ENCODE peak calls at places on chromosomes 3 and 15, in six cellular contexts. One of them, this sample, is unnamed.

GRCh38 chr3:173584093-173584833 is 186.7 kb downstream of the NLGN1 start:
- DNase-seq in tibial nerve: no peak
- DNase-seq in IMR-90: peak; percentile 44
- DNase-seq in GM23338: peak; percentile 77
- DNase-seq in lower lobe of right lung: no peak
- DNase-seq in transverse colon: no peak
- DNase-seq in this sample: peak; percentile 11

GRCh38 chr3:72487078-72487765 is 361.0 kb downstream of the SHQ1 start:
- DNase-seq in tibial nerve: no peak
- DNase-seq in IMR-90: peak; percentile 85
- DNase-seq in GM23338: peak; percentile 15
- DNase-seq in lower lobe of right lung: peak; percentile 84
- DNase-seq in transverse colon: peak; percentile 72
- DNase-seq in this sample: peak; percentile 46

GRCh38 chr3:108518895-108519294 is 8.5 kb upstream of the MYH15 start:
- DNase-seq in tibial nerve: no peak
- DNase-seq in IMR-90: peak; percentile 18
- DNase-seq in GM23338: no peak
- DNase-seq in lower lobe of right lung: no peak
- DNase-seq in transverse colon: no peak
- DNase-seq in this sample: no peak

GRCh38 chr3:62718515-62719320 is 156.5 kb downstream of the CADPS start:
- DNase-seq in tibial nerve: no peak
- DNase-seq in IMR-90: no peak
- DNase-seq in GM23338: no peak
- DNase-seq in lower lobe of right lung: no peak
- DNase-seq in transverse colon: no peak
- DNase-seq in this sample: no peak

GRCh38 chr15:51634591-51635198 is 12.1 kb upstream of the DMXL2 start:
- DNase-seq in tibial nerve: no peak
- DNase-seq in IMR-90: peak; percentile 11
- DNase-seq in GM23338: no peak
- DNase-seq in lower lobe of right lung: no peak
- DNase-seq in transverse colon: no peak
- DNase-seq in this sample: no peak

GRCh38 chr15:63483521-63484371 is 20.6 kb upstream of the USP3 start:
- DNase-seq in tibial nerve: no peak
- DNase-seq in IMR-90: no peak
- DNase-seq in GM23338: no peak
- DNase-seq in lower lobe of right lung: peak; percentile 58
- DNase-seq in transverse colon: no peak
- DNase-seq in this sample: no peak

GRCh38 chr15:73571346-73571745 is 61.8 kb downstream of the NPTN start:
- DNase-seq in tibial nerve: no peak
- DNase-seq in IMR-90: no peak
- DNase-seq in GM23338: no peak
- DNase-seq in lower lobe of right lung: no peak
- DNase-seq in transverse colon: no peak
- DNase-seq in this sample: no peak

GRCh38 chr3:46461971-46462910 is 2.5 kb downstream of the LTF start:
- DNase-seq in tibial nerve: no peak
- DNase-seq in IMR-90: peak; percentile 19
- DNase-seq in GM23338: peak; percentile 64
- DNase-seq in lower lobe of right lung: no peak
- DNase-seq in transverse colon: no peak
- DNase-seq in this sample: no peak

GRCh38 chr15:36898522-36899126 is 201.7 kb downstream of the MEIS2 start:
- DNase-seq in tibial nerve: no peak
- DNase-seq in IMR-90: no peak
- DNase-seq in GM23338: peak; percentile 58
- DNase-seq in lower lobe of right lung: no peak
- DNase-seq in transverse colon: no peak
- DNase-seq in this sample: no peak

GRCh38 chr3:186896875-186897274 is 33.5 kb upstream of the ST6GAL1 start:
- DNase-seq in tibial nerve: no peak
- DNase-seq in IMR-90: no peak
- DNase-seq in GM23338: peak; percentile 68
- DNase-seq in lower lobe of right lung: no peak
- DNase-seq in transverse colon: no peak
- DNase-seq in this sample: no peak

GRCh38 chr15:39399600-39399999 is 181.3 kb upstream of the THBS1 start:
- DNase-seq in tibial nerve: no peak
- DNase-seq in IMR-90: no peak
- DNase-seq in GM23338: no peak
- DNase-seq in lower lobe of right lung: no peak
- DNase-seq in transverse colon: no peak
- DNase-seq in this sample: no peak

GRCh38 chr15:65535192-65535591 is 4.9 kb downstream of the HACD3 start:
- DNase-seq in tibial nerve: no peak
- DNase-seq in IMR-90: peak; percentile 25
- DNase-seq in GM23338: no peak
- DNase-seq in lower lobe of right lung: no peak
- DNase-seq in transverse colon: no peak
- DNase-seq in this sample: no peak

GRCh38 chr3:185920168-185920567 is 17.6 kb downstream of the TRA2B start:
- DNase-seq in tibial nerve: no peak
- DNase-seq in IMR-90: no peak
- DNase-seq in GM23338: no peak
- DNase-seq in lower lobe of right lung: no peak
- DNase-seq in transverse colon: no peak
- DNase-seq in this sample: no peak

GRCh38 chr3:152183473-152183872 is 85.3 kb upstream of the MBNL1 start:
- DNase-seq in tibial nerve: no peak
- DNase-seq in IMR-90: peak; percentile 44
- DNase-seq in GM23338: peak; percentile 73
- DNase-seq in lower lobe of right lung: no peak
- DNase-seq in transverse colon: no peak
- DNase-seq in this sample: no peak

GRCh38 chr15:74957301-74958035 is 896 bp upstream of the RPP25 start:
- DNase-seq in tibial nerve: no peak
- DNase-seq in IMR-90: no peak
- DNase-seq in GM23338: peak; percentile 60
- DNase-seq in lower lobe of right lung: peak; percentile 78
- DNase-seq in transverse colon: peak; percentile 67
- DNase-seq in this sample: no peak

GRCh38 chr3:191915717-191916116 is 454.8 kb downstream of the PYDC2 start:
- DNase-seq in tibial nerve: no peak
- DNase-seq in IMR-90: no peak
- DNase-seq in GM23338: no peak
- DNase-seq in lower lobe of right lung: no peak
- DNase-seq in transverse colon: no peak
- DNase-seq in this sample: no peak

GRCh38 chr3:44232407-44232806 is 9.3 kb upstream of the TOPAZ1 start:
- DNase-seq in tibial nerve: no peak
- DNase-seq in IMR-90: no peak
- DNase-seq in GM23338: no peak
- DNase-seq in lower lobe of right lung: no peak
- DNase-seq in transverse colon: no peak
- DNase-seq in this sample: no peak

GRCh38 chr15:89878323-89878722 is 15.5 kb downstream of the AP3S2 start:
- DNase-seq in tibial nerve: no peak
- DNase-seq in IMR-90: no peak
- DNase-seq in GM23338: no peak
- DNase-seq in lower lobe of right lung: no peak
- DNase-seq in transverse colon: no peak
- DNase-seq in this sample: no peak

GRCh38 chr3:122996038-122996580 is 31.5 kb downstream of the SEMA5B start:
- DNase-seq in tibial nerve: no peak
- DNase-seq in IMR-90: no peak
- DNase-seq in GM23338: no peak
- DNase-seq in lower lobe of right lung: no peak
- DNase-seq in transverse colon: no peak
- DNase-seq in this sample: no peak

GRCh38 chr3:49500408-49501257 is 30.6 kb downstream of the DAG1 start:
- DNase-seq in tibial nerve: no peak
- DNase-seq in IMR-90: peak; percentile 99
- DNase-seq in GM23338: no peak
- DNase-seq in lower lobe of right lung: peak; percentile 54
- DNase-seq in transverse colon: peak; percentile 68
- DNase-seq in this sample: peak; percentile 63

GRCh38 chr15:85543741-85544155 is 163.3 kb downstream of the AKAP13 start:
- DNase-seq in tibial nerve: peak; percentile 48
- DNase-seq in IMR-90: no peak
- DNase-seq in GM23338: peak; percentile 76
- DNase-seq in lower lobe of right lung: peak; percentile 90
- DNase-seq in transverse colon: peak; percentile 89
- DNase-seq in this sample: peak; percentile 58

GRCh38 chr3:155391583-155391982 is 98.1 kb upstream of the STRIT1 start:
- DNase-seq in tibial nerve: peak; percentile 31
- DNase-seq in IMR-90: peak; percentile 12
- DNase-seq in GM23338: peak; percentile 7
- DNase-seq in lower lobe of right lung: no peak
- DNase-seq in transverse colon: peak; percentile 8
- DNase-seq in this sample: peak; percentile 70

GRCh38 chr3:124860599-124860998 is 26.6 kb downstream of the ITGB5 start:
- DNase-seq in tibial nerve: no peak
- DNase-seq in IMR-90: peak; percentile 96
- DNase-seq in GM23338: no peak
- DNase-seq in lower lobe of right lung: no peak
- DNase-seq in transverse colon: peak; percentile 58
- DNase-seq in this sample: peak; percentile 29

GRCh38 chr3:78751266-78751665 is 1016.5 kb downstream of the ROBO1 start:
- DNase-seq in tibial nerve: no peak
- DNase-seq in IMR-90: peak; percentile 27
- DNase-seq in GM23338: no peak
- DNase-seq in lower lobe of right lung: no peak
- DNase-seq in transverse colon: no peak
- DNase-seq in this sample: no peak

GRCh38 chr15:88441076-88441730 is 26.0 kb downstream of the MRPL46 start:
- DNase-seq in tibial nerve: no peak
- DNase-seq in IMR-90: no peak
- DNase-seq in GM23338: no peak
- DNase-seq in lower lobe of right lung: no peak
- DNase-seq in transverse colon: no peak
- DNase-seq in this sample: no peak

GRCh38 chr3:112568642-112569041 is 6.8 kb downstream of the SLC35A5 start:
- DNase-seq in tibial nerve: no peak
- DNase-seq in IMR-90: peak; percentile 21
- DNase-seq in GM23338: no peak
- DNase-seq in lower lobe of right lung: no peak
- DNase-seq in transverse colon: no peak
- DNase-seq in this sample: no peak

GRCh38 chr3:96863129-96863740 is 48.8 kb downstream of the EPHA6 start:
- DNase-seq in tibial nerve: no peak
- DNase-seq in IMR-90: peak; percentile 2
- DNase-seq in GM23338: peak; percentile 71
- DNase-seq in lower lobe of right lung: no peak
- DNase-seq in transverse colon: peak; percentile 9
- DNase-seq in this sample: no peak

GRCh38 chr15:71362987-71363968 is 248.0 kb downstream of the THSD4 start:
- DNase-seq in tibial nerve: no peak
- DNase-seq in IMR-90: no peak
- DNase-seq in GM23338: peak; percentile 65
- DNase-seq in lower lobe of right lung: no peak
- DNase-seq in transverse colon: no peak
- DNase-seq in this sample: no peak
- H3K27ac ChIP-seq in tibial nerve: no peak overlapping the region
- H3K27ac ChIP-seq in IMR-90: no peak overlapping the region
- H3K27ac ChIP-seq in GM23338: peak overlapping the region; percentile 92
- H3K27ac ChIP-seq in lower lobe of right lung: no peak overlapping the region
- H3K27ac ChIP-seq in transverse colon: peak overlapping the region; percentile 53
- H3K27ac ChIP-seq in this sample: no peak overlapping the region

GRCh38 chr3:196518999-196519737 is 4.0 kb upstream of the SMCO1 start:
- DNase-seq in tibial nerve: peak; percentile 28
- DNase-seq in IMR-90: peak; percentile 73
- DNase-seq in GM23338: peak; percentile 95
- DNase-seq in lower lobe of right lung: peak; percentile 75
- DNase-seq in transverse colon: peak; percentile 60
- DNase-seq in this sample: peak; percentile 29
- TF ChIP-seq CTCF in tibial nerve: peak; percentile 58
- TF ChIP-seq CTCF in IMR-90: peak; percentile 74
- TF ChIP-seq CTCF in GM23338: peak; percentile 74
- TF ChIP-seq CTCF in lower lobe of right lung: peak; percentile 62
- TF ChIP-seq CTCF in transverse colon: peak; percentile 45
- TF ChIP-seq CTCF in this sample: peak; percentile 68

GRCh38 chr15:31332020-31332680 is 5.5 kb downstream of the KLF13 start:
- DNase-seq in tibial nerve: no peak
- DNase-seq in IMR-90: no peak
- DNase-seq in GM23338: no peak
- DNase-seq in lower lobe of right lung: no peak
- DNase-seq in transverse colon: no peak
- DNase-seq in this sample: no peak

GRCh38 chr15:31333820-31334219 is 7.2 kb downstream of the KLF13 start:
- DNase-seq in tibial nerve: no peak
- DNase-seq in IMR-90: no peak
- DNase-seq in GM23338: no peak
- DNase-seq in lower lobe of right lung: no peak
- DNase-seq in transverse colon: no peak
- DNase-seq in this sample: no peak

GRCh38 chr15:31331389-31331788 is 4.8 kb downstream of the KLF13 start:
- DNase-seq in tibial nerve: no peak
- DNase-seq in IMR-90: no peak
- DNase-seq in GM23338: no peak
- DNase-seq in lower lobe of right lung: no peak
- DNase-seq in transverse colon: no peak
- DNase-seq in this sample: no peak

GRCh38 chr15:31332681-31333071 is 6.0 kb downstream of the KLF13 start:
- DNase-seq in tibial nerve: no peak
- DNase-seq in IMR-90: no peak
- DNase-seq in GM23338: no peak
- DNase-seq in lower lobe of right lung: no peak
- DNase-seq in transverse colon: no peak
- DNase-seq in this sample: no peak

DNA sequence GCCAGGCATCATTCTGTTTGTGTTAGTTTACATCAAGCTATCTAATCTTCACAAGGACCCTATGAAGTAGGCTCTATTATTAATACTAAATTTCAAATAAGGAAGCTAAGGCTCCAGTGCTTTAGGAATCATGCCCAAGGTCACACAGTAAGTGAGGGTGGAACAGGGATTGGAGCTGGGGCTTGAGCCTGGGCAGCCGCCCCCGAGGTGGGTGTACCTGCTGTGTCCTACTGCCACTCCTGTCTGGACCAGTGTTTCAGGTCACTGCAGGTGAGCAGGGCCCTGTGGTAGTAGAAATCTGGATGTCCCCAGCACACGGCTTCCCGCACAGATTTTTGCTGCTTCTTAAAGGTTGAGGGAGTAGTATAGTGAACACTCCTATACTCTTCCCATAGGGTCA is 6.5 kb downstream of the KLF13 start:
- DNase-seq in tibial nerve: no peak
- DNase-seq in IMR-90: no peak
- DNase-seq in GM23338: no peak
- DNase-seq in lower lobe of right lung: peak; percentile 79
- DNase-seq in transverse colon: no peak
- DNase-seq in this sample: no peak
- H3K4me1 ChIP-seq in tibial nerve: peaks cover 83% of the 10 kb centered on the region
- H3K4me1 ChIP-seq in IMR-90: peaks cover 3% of the 10 kb centered on the region
- H3K4me1 ChIP-seq in GM23338: peaks cover 27% of the 10 kb centered on the region
- H3K4me1 ChIP-seq in lower lobe of right lung: peaks cover 89% of the 10 kb centered on the region
- H3K4me1 ChIP-seq in transverse colon: peaks cover 78% of the 10 kb centered on the region
- H3K4me1 ChIP-seq in this sample: peaks cover 98% of the 10 kb centered on the region

DNA sequence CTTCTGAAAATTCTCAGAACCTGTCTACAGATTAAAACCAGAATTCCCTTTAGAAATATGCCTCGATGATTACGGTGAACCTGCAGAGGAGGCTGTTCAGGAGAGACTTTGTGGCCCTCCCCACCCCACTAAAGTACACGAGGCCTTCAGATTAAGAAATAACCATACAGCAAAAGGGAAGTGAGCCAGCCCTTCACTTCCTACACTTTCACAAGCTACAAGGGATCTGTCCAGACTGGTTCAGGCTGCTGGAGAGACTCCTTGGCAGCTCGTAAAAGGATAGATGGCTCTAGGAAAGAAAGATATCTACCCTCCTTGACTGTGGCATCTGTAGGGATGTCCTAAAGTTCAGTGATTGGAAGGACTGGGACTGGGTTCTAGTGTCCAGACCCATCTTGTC is 102.6 kb downstream of the ALDH1A2 start:
- DNase-seq in tibial nerve: no peak
- DNase-seq in IMR-90: no peak
- DNase-seq in GM23338: no peak
- DNase-seq in lower lobe of right lung: no peak
- DNase-seq in transverse colon: no peak
- DNase-seq in this sample: no peak
- H3K27ac ChIP-seq in tibial nerve: no peak overlapping the region
- H3K27ac ChIP-seq in IMR-90: no peak overlapping the region
- H3K27ac ChIP-seq in GM23338: no peak overlapping the region
- H3K27ac ChIP-seq in lower lobe of right lung: no peak overlapping the region
- H3K27ac ChIP-seq in transverse colon: no peak overlapping the region
- H3K27ac ChIP-seq in this sample: no peak overlapping the region

This sample was measured in heart right ventricle.